ENCODE peak calls at places on chromosomes 2 and 18, in five cellular contexts. Q, S, Z, U and A are unnamed samples.

GRCh38 chr2:11387100-11387390 is 42.6 kb upstream of the ROCK2 start:
- DNase-seq in Q (no peak), S (no peak), Z (peak; percentile 32), U (no peak), A (no peak)

GRCh38 chr18:32770651-32771168 is 2.1 kb downstream of the KLHL14 start:
- DNase-seq in Q (no peak), S (peak; percentile 15), Z (no peak), U (no peak), A (no peak)

GRCh38 chr2:52512760-52513159 is 1254.8 kb upstream of the CHAC2 start:
- DNase-seq in Q (no peak), S (no peak), Z (no peak), U (no peak), A (no peak)

GRCh38 chr2:98710709-98711108 is 20.2 kb downstream of the MGAT4A start:
- DNase-seq in Q (no peak), S (no peak), Z (no peak), U (no peak), A (no peak)

GRCh38 chr2:209426432-209426831 is 2.6 kb downstream of the MAP2 start:
- DNase-seq in Q (no peak), S (no peak), Z (no peak), U (no peak), A (no peak)

GRCh38 chr2:6580982-6581381 is 284.7 kb downstream of the CMPK2 start:
- DNase-seq in Q (no peak), S (no peak), Z (no peak), U (no peak), A (no peak)

GRCh38 chr2:238895901-238896600 is 48.2 kb downstream of the TWIST2 start:
- DNase-seq in Q (no peak), S (peak; percentile 21), Z (peak; percentile 91), U (no peak), A (no peak)

GRCh38 chr2:142872900-142873724 is 4.4 kb upstream of the KYNU start:
- DNase-seq in Q (no peak), S (no peak), Z (peak; percentile 84), U (no peak), A (no peak)

GRCh38 chr2:205680067-205680466 is 2.2 kb upstream of the NRP2 start:
- DNase-seq in Q (peak; percentile 89), S (no peak), Z (peak; percentile 90), U (no peak), A (peak; percentile 56)

GRCh38 chr2:205682239-205683021 is at the start of gene NRP2:
- DNase-seq in Q (peak; percentile 21), S (peak; percentile 54), Z (peak; percentile 91), U (no peak), A (peak; percentile 26)

GRCh38 chr2:205683179-205683978 is 1.1 kb downstream of the NRP2 start:
- DNase-seq in Q (no peak), S (no peak), Z (peak; percentile 75), U (no peak), A (no peak)

GRCh38 chr2:205680903-205681302 is 1.4 kb upstream of the NRP2 start:
- DNase-seq in Q (no peak), S (no peak), Z (no peak), U (no peak), A (no peak)

GRCh38 chr2:205681836-205682238 is 464 bp upstream of the NRP2 start:
- DNase-seq in Q (no peak), S (no peak), Z (peak; percentile 38), U (no peak), A (no peak)
- H3K27ac ChIP-seq in Q (no peak overlapping the region), S (peak overlapping the region; percentile 57), Z (peak overlapping the region; percentile 58), U (no peak overlapping the region), A (no peak overlapping the region)

GRCh38 chr2:12804141-12804857 is 87.6 kb downstream of the TRIB2 start:
- DNase-seq in Q (no peak), S (no peak), Z (no peak), U (no peak), A (no peak)
- TF ChIP-seq CTCF in Q (no peak), S (no peak), Z (no peak), U (no peak), A (no peak)

GRCh38 chr2:48173141-48173540 is 266.8 kb upstream of the FBXO11 start:
- DNase-seq in Q (no peak), S (no peak), Z (no peak), U (no peak), A (no peak)
- H3K27ac ChIP-seq in Q (no peak overlapping the region), S (no peak overlapping the region), Z (no peak overlapping the region), U (no peak overlapping the region), A (no peak overlapping the region)

GRCh38 chr2:105301646-105302045 is 27.9 kb downstream of the TGFBRAP1 start:
- DNase-seq in Q (no peak), S (no peak), Z (no peak), U (no peak), A (no peak)

GRCh38 chr2:105297211-105297610 is 32.3 kb downstream of the TGFBRAP1 start:
- DNase-seq in Q (no peak), S (no peak), Z (no peak), U (no peak), A (no peak)

GRCh38 chr2:105296017-105296611 is 33.4 kb downstream of the TGFBRAP1 start:
- DNase-seq in Q (no peak), S (no peak), Z (no peak), U (no peak), A (no peak)

GRCh38 chr2:105298017-105298416 is 31.5 kb downstream of the TGFBRAP1 start:
- DNase-seq in Q (no peak), S (no peak), Z (no peak), U (no peak), A (no peak)

GRCh38 chr2:105299290-105299689 is 30.2 kb downstream of the TGFBRAP1 start:
- DNase-seq in Q (no peak), S (no peak), Z (no peak), U (no peak), A (no peak)
- TF ChIP-seq CTCF in Q (no peak), S (no peak), Z (no peak), U (no peak), A (no peak)

GRCh38 chr2:106120432-106120831 is 73.7 kb downstream of the UXS1 start:
- DNase-seq in Q (no peak), S (peak; percentile 71), Z (no peak), U (no peak), A (no peak)
- H3K27ac ChIP-seq in Q (no peak overlapping the region), S (no peak overlapping the region), Z (no peak overlapping the region), U (no peak overlapping the region), A (no peak overlapping the region)